ENCODE peak calls at places on chromosomes 4 and X, in nine cellular contexts. T, A, V, G, Y, H, M, C and W are unnamed samples. For H3K36me3, the result is how much of the 10 kb centered on the place peaks cover.

GRCh38 chr4:53043096-53043495 is 181.0 kb downstream of the RASL11B start:
- DNase-seq in H (no peak), T (no peak), Y (no peak), C (no peak), M (no peak), G (no peak), V (no peak), A (no peak), W (no peak)

GRCh38 chr4:190019023-190019858 is 7.8 kb downstream of the FRG2 start:
- DNase-seq in T (no peak), H (no peak), G (no peak), C (peak), M (no peak), V (peak), Y (no peak), A (no peak), W (peak)

GRCh38 chr4:145881991-145882390 is 56.6 kb downstream of the ZNF827 start:
- DNase-seq in C (no peak), Y (no peak), V (no peak), G (no peak), H (peak), A (peak), M (peak), T (peak), W (no peak)

GRCh38 chr4:26737385-26737784 is 123.3 kb upstream of the STIM2 start:
- DNase-seq in H (no peak), M (no peak), G (no peak), C (no peak), A (no peak), V (no peak), T (no peak), Y (no peak), W (no peak)

GRCh38 chrX:115949900-115950822 is 220.4 kb upstream of the AGTR2 start:
- DNase-seq in M (no peak), H (peak), T (no peak), C (peak), Y (no peak), V (peak), A (peak), G (peak), W (peak)

GRCh38 chr4:118732591-118733330 is 47.6 kb downstream of the METTL14 start:
- DNase-seq in V (no peak), M (no peak), C (no peak), Y (no peak), H (no peak), A (peak), T (no peak), G (no peak), W (no peak)

GRCh38 chr4:24003926-24004325 is 114.1 kb upstream of the PPARGC1A start:
- DNase-seq in V (no peak), Y (no peak), C (no peak), G (no peak), H (no peak), M (no peak), A (no peak), T (no peak), W (no peak)

GRCh38 chrX:69961365-69962072 is 88.2 kb downstream of the AWAT2 start:
- DNase-seq in M (no peak), G (no peak), Y (no peak), A (peak), V (no peak), T (no peak), C (no peak), H (no peak), W (no peak)

GRCh38 chr4:145047151-145047550 is 50.8 kb downstream of the ANAPC10 start:
- DNase-seq in A (no peak), H (no peak), G (no peak), M (no peak), V (no peak), C (no peak), Y (no peak), T (no peak), W (no peak)

GRCh38 chr4:170007113-170007512 is 19.1 kb downstream of the MFAP3L start:
- DNase-seq in H (no peak), T (no peak), V (no peak), M (no peak), Y (no peak), A (no peak), G (no peak), C (no peak), W (no peak)

GRCh38 chrX:125532411-125533089 is 212.9 kb downstream of the TEX13C start:
- DNase-seq in Y (no peak), T (no peak), M (no peak), C (no peak), H (no peak), V (no peak), G (no peak), A (no peak), W (no peak)

GRCh38 chr4:151574968-151575367 is 166.0 kb downstream of the FHIP1A start:
- DNase-seq in C (no peak), Y (no peak), V (no peak), H (no peak), M (no peak), G (no peak), A (no peak), T (no peak), W (no peak)

GRCh38 chrX:115023811-115024210 is 6.4 kb upstream of the IL13RA2 start:
- DNase-seq in T (no peak), G (no peak), H (no peak), C (no peak), V (no peak), A (no peak), Y (no peak), M (no peak), W (no peak)

GRCh38 chr4:103197765-103198110 is 405 bp downstream of the CENPE start:
- DNase-seq in M (no peak), H (no peak), C (no peak), Y (no peak), T (no peak), G (no peak), A (no peak), V (no peak), W (no peak)

GRCh38 chrX:20388594-20388993 is 121.9 kb upstream of the RPS6KA3 start:
- DNase-seq in V (no peak), C (no peak), T (no peak), Y (no peak), G (no peak), M (no peak), A (no peak), H (no peak), W (no peak)

GRCh38 chr4:26660261-26660660 is 76.4 kb downstream of the TBC1D19 start:
- DNase-seq in Y (no peak), C (no peak), M (no peak), V (no peak), H (no peak), A (no peak), T (no peak), G (no peak), W (no peak)

GRCh38 chr4:60726779-60727178 is 473.3 kb upstream of the ADGRL3 start:
- DNase-seq in G (no peak), H (no peak), A (no peak), Y (no peak), C (peak), T (no peak), M (no peak), V (no peak), W (no peak)

GRCh38 chr4:138037716-138038115 is 204.4 kb downstream of the SLC7A11 start:
- DNase-seq in V (no peak), C (no peak), M (no peak), G (no peak), Y (no peak), A (no peak), H (no peak), T (no peak), W (no peak)

GRCh38 chr4:116599859-116600258 is 485.5 kb downstream of the TRAM1L1 start:
- DNase-seq in A (no peak), H (no peak), V (peak), T (no peak), G (peak), M (no peak), Y (no peak), C (no peak), W (peak)

GRCh38 chr4:139628184-139629012 is 37.2 kb upstream of the MGST2 start:
- DNase-seq in Y (no peak), V (peak), M (no peak), A (no peak), T (no peak), C (no peak), H (no peak), G (peak), W (peak)

GRCh38 chrX:57286507-57287251 is at the start of gene FAAH2:
- DNase-seq in V (peak), H (peak), A (peak), M (peak), G (no peak), C (no peak), Y (no peak), T (peak), W (peak)

GRCh38 chrX:109187473-109188168 is 294.3 kb downstream of the GUCY2F start:
- DNase-seq in M (no peak), H (no peak), Y (no peak), C (no peak), A (no peak), T (no peak), G (no peak), V (peak), W (no peak)

GRCh38 chr4:7023901-7024300 is 19.3 kb upstream of the TADA2B start:
- DNase-seq in H (no peak), M (no peak), A (no peak), C (no peak), T (no peak), V (no peak), G (no peak), Y (no peak), W (no peak)
- H3K36me3 ChIP-seq in H (under half), M (under half), A (under half), C (under half), T (under half), V (under half), G (under half), Y (half or more), W (half or more)

DNA sequence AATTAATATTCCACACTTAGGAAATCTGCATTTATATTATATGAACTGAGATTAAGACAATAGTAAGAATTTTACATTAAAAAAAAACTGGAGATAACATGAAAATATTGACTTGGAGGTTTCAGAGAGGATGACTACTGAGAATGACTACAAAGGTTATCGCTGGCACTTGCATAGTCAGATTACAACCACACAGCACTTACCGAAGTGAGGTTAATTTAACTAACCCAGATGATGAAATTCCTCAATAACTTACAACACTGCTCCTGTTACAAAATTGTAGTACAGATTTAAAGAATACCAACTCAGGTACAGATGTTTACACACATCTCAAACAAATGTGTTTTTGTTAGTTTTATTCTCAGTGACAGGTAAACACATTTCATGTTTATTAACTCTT is 283.5 kb downstream of the CAMK2D start:
- DNase-seq in A (no peak), G (no peak), H (no peak), C (no peak), Y (no peak), T (no peak), V (no peak), M (no peak), W (no peak)
- TF ChIP-seq CTCF in A (no peak), G (no peak), H (no peak), C (no peak), Y (no peak), T (no peak), V (no peak), M (no peak), W (no peak)

GRCh38 chr4:56405016-56405415 is 17.7 kb upstream of the AASDH start:
- DNase-seq in M (no peak), C (no peak), A (no peak), V (no peak), G (no peak), T (no peak), Y (no peak), H (no peak), W (no peak)
- H3K36me3 ChIP-seq in M (under half), C (half or more), A (under half), V (under half), G (half or more), T (under half), Y (under half), H (under half), W (half or more)

DNA sequence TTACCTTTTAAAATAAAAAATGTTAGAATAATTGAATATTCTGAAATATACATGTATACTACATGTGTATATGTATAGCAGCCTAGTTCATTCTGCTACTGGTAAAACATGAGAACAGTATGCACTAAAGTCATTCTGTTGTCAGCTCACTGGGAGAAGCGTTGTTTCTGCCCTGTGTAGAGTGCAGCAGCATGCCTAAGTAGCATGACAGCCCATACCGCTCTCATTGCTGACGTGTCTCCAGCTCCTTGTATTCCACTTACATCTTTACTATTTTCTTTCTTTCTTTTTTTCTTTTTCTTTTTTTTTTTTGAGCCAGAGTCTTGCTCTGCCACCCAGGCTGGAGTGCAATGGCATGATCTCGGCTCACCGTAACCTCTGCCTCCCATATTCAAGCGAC is 90.7 kb downstream of the KLHL8 start:
- DNase-seq in A (no peak), H (no peak), M (no peak), G (no peak), V (no peak), C (no peak), T (no peak), Y (no peak), W (no peak)
- TF ChIP-seq CTCF in A (no peak), H (no peak), M (no peak), G (no peak), V (no peak), C (no peak), T (no peak), Y (no peak), W (no peak)

DNA sequence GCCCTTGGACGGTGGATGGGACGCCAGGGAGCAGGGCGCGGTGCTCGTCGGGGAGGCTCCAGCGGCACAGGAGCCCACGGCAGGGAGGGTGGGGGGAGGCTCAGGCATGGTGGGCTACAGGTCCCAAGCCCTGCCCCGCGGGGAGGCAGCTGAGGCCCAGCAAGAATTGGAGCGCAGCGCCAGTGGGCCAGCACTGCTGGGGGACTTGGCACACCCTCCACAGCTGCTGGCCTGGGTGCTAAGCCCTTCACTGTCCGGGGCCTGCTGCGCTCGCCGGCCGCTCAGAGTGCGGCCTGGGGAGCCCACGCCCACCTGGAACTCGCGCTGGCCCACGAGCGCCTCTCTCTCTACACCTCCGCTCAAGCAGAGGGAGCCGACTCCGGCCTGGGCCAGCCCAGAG is 8.6 kb downstream of the CD38 start:
- DNase-seq in T (no peak), C (no peak), M (no peak), H (no peak), A (no peak), V (no peak), G (no peak), Y (no peak), W (no peak)
- H3K36me3 ChIP-seq in T (under half), C (under half), M (under half), H (under half), A (under half), V (under half), G (under half), Y (under half), W (under half)

DNA sequence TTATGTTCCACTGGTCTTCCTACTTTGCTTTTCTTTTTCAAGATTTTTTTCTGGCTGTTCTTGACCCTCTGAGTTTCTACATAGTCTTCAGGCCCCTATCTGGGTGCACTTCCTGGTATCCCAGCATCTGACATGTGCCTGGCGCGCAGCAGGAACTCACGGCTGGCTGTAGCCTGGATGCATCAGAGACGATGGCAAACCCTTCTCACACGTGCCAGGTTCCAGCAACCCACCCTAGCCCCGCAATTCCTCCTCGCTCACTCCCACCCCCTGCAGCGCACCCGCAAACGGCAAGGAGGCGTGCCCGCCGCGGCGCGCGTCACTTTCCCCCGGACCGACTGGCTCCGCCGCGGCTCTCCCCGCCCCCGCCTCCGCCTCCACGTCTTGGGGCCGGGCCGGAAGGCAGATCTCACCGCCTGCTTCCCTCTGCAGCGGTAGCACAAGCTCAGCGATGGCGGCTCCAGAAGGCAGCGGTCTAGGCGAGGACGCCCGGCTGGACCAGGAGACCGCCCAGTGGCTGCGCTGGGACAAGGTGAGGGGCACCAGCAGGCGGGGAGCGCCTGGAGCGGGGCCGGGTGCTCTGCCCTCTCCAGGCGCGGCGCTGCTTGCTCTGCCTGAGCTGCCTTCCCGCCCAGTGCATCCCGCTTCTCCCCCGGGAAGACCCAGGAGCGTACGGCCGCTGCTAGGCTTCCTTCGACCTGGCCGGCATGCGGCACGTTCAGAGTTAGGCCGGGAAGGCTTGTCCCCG is at the start of gene PGM2:
- DNase-seq in G (peak), T (peak), Y (peak), C (peak), M (peak), H (peak), A (peak), V (peak), W (peak)
- TF ChIP-seq CTCF in G (peak), T (no peak), Y (no peak), C (peak), M (no peak), H (no peak), A (no peak), V (peak), W (peak)

GRCh38 chrX:16839852-16840460 is 30.2 kb downstream of the RBBP7 start:
- DNase-seq in A (peak), T (no peak), V (peak), G (peak), M (no peak), Y (no peak), H (no peak), C (no peak), W (peak)
- H3K36me3 ChIP-seq in A (under half), T (under half), V (under half), G (half or more), M (under half), Y (half or more), H (under half), C (half or more), W (under half)

GRCh38 chr4:105304085-105304484 is 157.4 kb downstream of the TET2 start:
- DNase-seq in G (no peak), H (no peak), T (no peak), C (no peak), Y (no peak), V (no peak), A (no peak), M (no peak), W (no peak)
- TF ChIP-seq CTCF in G (no peak), H (no peak), T (no peak), C (no peak), Y (no peak), V (no peak), A (no peak), M (no peak), W (no peak)

GRCh38 chrX:41335590-41336331 is 1.8 kb downstream of the DDX3X start:
- DNase-seq in G (no peak), Y (no peak), A (peak), M (no peak), T (no peak), C (no peak), H (no peak), V (no peak), W (no peak)

GRCh38 chrX:41339148-41339547 is 5.2 kb downstream of the DDX3X start:
- DNase-seq in T (no peak), A (no peak), V (no peak), Y (no peak), G (no peak), C (no peak), M (no peak), H (no peak), W (no peak)

GRCh38 chrX:41337140-41337539 is 3.2 kb downstream of the DDX3X start:
- DNase-seq in G (no peak), H (no peak), A (peak), Y (no peak), M (no peak), T (no peak), V (no peak), C (no peak), W (no peak)

GRCh38 chrX:41336447-41336846 is 2.5 kb downstream of the DDX3X start:
- DNase-seq in C (no peak), A (no peak), Y (no peak), M (no peak), T (no peak), V (no peak), H (no peak), G (no peak), W (peak)

DNA sequence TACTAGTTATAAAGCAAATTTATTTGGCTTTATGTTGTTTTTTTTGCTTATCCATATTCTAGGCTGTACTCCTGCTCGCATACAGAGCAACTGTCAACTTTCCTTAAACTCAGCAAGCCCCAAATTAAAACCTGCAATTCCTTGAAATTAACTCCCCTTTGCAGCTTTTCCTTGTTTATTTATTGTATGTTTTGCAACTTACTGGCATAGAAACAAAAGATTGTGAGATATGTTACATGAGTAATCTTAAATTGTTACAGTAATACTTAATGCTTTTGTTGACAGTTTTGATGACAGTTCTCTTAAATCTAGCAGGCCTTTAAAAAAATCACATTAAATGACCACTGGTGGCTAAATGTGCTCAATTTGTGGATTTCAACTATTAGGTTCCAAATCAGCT is 4.5 kb downstream of the DDX3X start:
- DNase-seq in V (no peak), H (no peak), C (no peak), T (no peak), M (no peak), Y (no peak), G (no peak), A (no peak), W (no peak)
- H3K36me3 ChIP-seq in V (under half), H (under half), C (half or more), T (under half), M (under half), Y (half or more), G (half or more), A (under half), W (half or more)

GRCh38 chrX:72128881-72129280 is 2.8 kb downstream of the RTL5 start:
- DNase-seq in H (no peak), G (peak), Y (no peak), C (peak), A (no peak), M (no peak), T (no peak), V (peak), W (peak)
- TF ChIP-seq CTCF in H (peak), G (peak), Y (peak), C (peak), A (no peak), M (no peak), T (no peak), V (peak), W (peak)